ENCODE peak calls at places on chromosomes 13 and 19, in six cellular contexts. C, Q, M, R, J and A are unnamed samples.

GRCh38 chr13:113732961-113733950 is 25.8 kb upstream of the TMEM255B start:
- DNase-seq in C (peak), Q (no peak), M (no peak), R (no peak), J (no peak), A (no peak)

GRCh38 chr19:10424011-10424637 is 3.8 kb downstream of the PDE4A start:
- DNase-seq in C (peak), Q (no peak), M (peak), R (peak), J (peak), A (no peak)

GRCh38 chr13:40190656-40191100 is 475.8 kb downstream of the FOXO1 start:
- DNase-seq in C (no peak), Q (no peak), M (peak), R (no peak), J (peak), A (peak)

GRCh38 chr19:37931941-37932655 is 25.1 kb downstream of the SIPA1L3 start:
- DNase-seq in C (peak), Q (no peak), M (peak), R (peak), J (peak), A (peak)

GRCh38 chr19:44753932-44754742 is 5.6 kb downstream of the BCL3 start:
- DNase-seq in C (peak), Q (no peak), M (peak), R (peak), J (peak), A (no peak)

GRCh38 chr13:27341616-27342015 is 71.0 kb downstream of the RASL11A start:
- DNase-seq in C (no peak), Q (no peak), M (no peak), R (no peak), J (no peak), A (no peak)

GRCh38 chr13:40558656-40559055 is 107.8 kb downstream of the FOXO1 start:
- DNase-seq in C (no peak), Q (no peak), M (no peak), R (no peak), J (no peak), A (no peak)

GRCh38 chr19:33389574-33390119 is 16.1 kb downstream of the CEBPG start:
- DNase-seq in C (peak), Q (no peak), M (no peak), R (no peak), J (no peak), A (no peak)

GRCh38 chr13:113976711-113977684 is 3.1 kb upstream of the C13orf46 start:
- DNase-seq in C (peak), Q (no peak), M (peak), R (no peak), J (peak), A (no peak)

GRCh38 chr13:46893820-46894533 is 2.9 kb downstream of the HTR2A start:
- DNase-seq in C (peak), Q (peak), M (peak), R (no peak), J (peak), A (no peak)

GRCh38 chr19:49362926-49363264 is 679 bp upstream of the TEAD2 start:
- DNase-seq in C (peak), Q (no peak), M (peak), R (no peak), J (no peak), A (no peak)

GRCh38 chr19:2974342-2974932 is 2.9 kb upstream of the TLE6 start:
- DNase-seq in C (peak), Q (no peak), M (no peak), R (no peak), J (no peak), A (no peak)

GRCh38 chr13:103140001-103140671 is 73.9 kb upstream of the SLC10A2 start:
- DNase-seq in C (no peak), Q (no peak), M (peak), R (no peak), J (no peak), A (no peak)

GRCh38 chr13:22801402-22802003 is 379.3 kb upstream of the SGCG start:
- DNase-seq in C (no peak), Q (no peak), M (no peak), R (no peak), J (no peak), A (no peak)

GRCh38 chr13:40477623-40478608 is 188.5 kb downstream of the FOXO1 start:
- DNase-seq in C (peak), Q (no peak), M (no peak), R (no peak), J (no peak), A (no peak)

GRCh38 chr19:18895828-18896341 is at the start of gene CERS1:
- DNase-seq in C (no peak), Q (no peak), M (no peak), R (no peak), J (peak), A (no peak)

GRCh38 chr19:14112051-14112808 is 5.3 kb downstream of the PRKACA start:
- DNase-seq in C (peak), Q (no peak), M (no peak), R (no peak), J (no peak), A (no peak)

GRCh38 chr19:53034948-53035675 is 9.4 kb upstream of the ERVV-2 start:
- DNase-seq in C (no peak), Q (no peak), M (no peak), R (no peak), J (peak), A (no peak)

GRCh38 chr13:37443538-37443937 is 155.0 kb downstream of the POSTN start:
- DNase-seq in C (no peak), Q (no peak), M (no peak), R (no peak), J (peak), A (peak)

GRCh38 chr19:51793994-51794393 is 963 bp upstream of the FPR3 start:
- DNase-seq in C (no peak), Q (no peak), M (no peak), R (no peak), J (no peak), A (no peak)

GRCh38 chr19:44748426-44749254 is at the start of gene BCL3:
- DNase-seq in C (peak), Q (no peak), M (no peak), R (no peak), J (no peak), A (no peak)